ENCODE peak calls at places on chromosomes 6 and 20, in ten cellular contexts. One of them, this sample, is unnamed.
A peak's percentile ranks its signal among the peaks of the same experiment; 100 is the strongest.

GRCh38 chr20:58340853-58341252 is 31.3 kb downstream of the RAB22A start:
- DNase-seq in NCI-H1436: no peak
- DNase-seq in Kasumi-1: no peak
- DNase-seq in right atrium auricular region: no peak
- DNase-seq in psoas muscle: no peak
- DNase-seq in A549: peak; percentile 13
- DNase-seq in activated CD4-positive, CD25-positive, alpha-beta regulatory T cell: no peak
- DNase-seq in NAMALWA: no peak
- DNase-seq in stimulated activated CD8-positive, alpha-beta memory T cell treated with anti-CD3 and anti-CD28 coated beads, Interleukin-15, amount 100 ng/mL, for 24 hours: no peak
- DNase-seq in HTR-8/SVneo: peak; percentile 56
- DNase-seq in this sample: no peak

GRCh38 chr6:101290346-101290745 is 103.2 kb upstream of the GRIK2 start:
- DNase-seq in Kasumi-1: no peak
- DNase-seq in right atrium auricular region: no peak
- DNase-seq in HTR-8/SVneo: no peak
- DNase-seq in NCI-H1436: no peak
- DNase-seq in psoas muscle: no peak
- DNase-seq in NAMALWA: no peak
- DNase-seq in activated CD4-positive, CD25-positive, alpha-beta regulatory T cell: no peak
- DNase-seq in A549: no peak
- DNase-seq in stimulated activated CD8-positive, alpha-beta memory T cell treated with anti-CD3 and anti-CD28 coated beads, Interleukin-15, amount 100 ng/mL, for 24 hours: no peak
- DNase-seq in this sample: no peak

GRCh38 chr20:20743511-20744169 is 31.2 kb upstream of the RALGAPA2 start:
- DNase-seq in Kasumi-1: peak; percentile 82
- DNase-seq in HTR-8/SVneo: no peak
- DNase-seq in activated CD4-positive, CD25-positive, alpha-beta regulatory T cell: no peak
- DNase-seq in A549: no peak
- DNase-seq in stimulated activated CD8-positive, alpha-beta memory T cell treated with anti-CD3 and anti-CD28 coated beads, Interleukin-15, amount 100 ng/mL, for 24 hours: no peak
- DNase-seq in right atrium auricular region: peak; percentile 89
- DNase-seq in NCI-H1436: peak; percentile 39
- DNase-seq in NAMALWA: no peak
- DNase-seq in psoas muscle: peak; percentile 78
- DNase-seq in this sample: no peak

GRCh38 chr20:43948455-43948854 is 33.8 kb downstream of the TOX2 start:
- DNase-seq in HTR-8/SVneo: no peak
- DNase-seq in stimulated activated CD8-positive, alpha-beta memory T cell treated with anti-CD3 and anti-CD28 coated beads, Interleukin-15, amount 100 ng/mL, for 24 hours: no peak
- DNase-seq in Kasumi-1: no peak
- DNase-seq in A549: no peak
- DNase-seq in NCI-H1436: no peak
- DNase-seq in psoas muscle: no peak
- DNase-seq in activated CD4-positive, CD25-positive, alpha-beta regulatory T cell: no peak
- DNase-seq in right atrium auricular region: no peak
- DNase-seq in NAMALWA: no peak
- DNase-seq in this sample: peak; percentile 64

GRCh38 chr6:26075063-26075717 is 12.0 kb upstream of the HFE start:
- DNase-seq in A549: no peak
- DNase-seq in NAMALWA: no peak
- DNase-seq in stimulated activated CD8-positive, alpha-beta memory T cell treated with anti-CD3 and anti-CD28 coated beads, Interleukin-15, amount 100 ng/mL, for 24 hours: no peak
- DNase-seq in NCI-H1436: no peak
- DNase-seq in activated CD4-positive, CD25-positive, alpha-beta regulatory T cell: no peak
- DNase-seq in right atrium auricular region: no peak
- DNase-seq in psoas muscle: no peak
- DNase-seq in Kasumi-1: no peak
- DNase-seq in HTR-8/SVneo: no peak
- DNase-seq in this sample: no peak

GRCh38 chr20:56610098-56610497 is 19.0 kb upstream of the TFAP2C start:
- DNase-seq in HTR-8/SVneo: no peak
- DNase-seq in psoas muscle: no peak
- DNase-seq in stimulated activated CD8-positive, alpha-beta memory T cell treated with anti-CD3 and anti-CD28 coated beads, Interleukin-15, amount 100 ng/mL, for 24 hours: no peak
- DNase-seq in NCI-H1436: no peak
- DNase-seq in Kasumi-1: no peak
- DNase-seq in NAMALWA: no peak
- DNase-seq in activated CD4-positive, CD25-positive, alpha-beta regulatory T cell: no peak
- DNase-seq in A549: no peak
- DNase-seq in right atrium auricular region: no peak
- DNase-seq in this sample: no peak

GRCh38 chr6:56978530-56978929 is 23.6 kb downstream of the BEND6 start:
- DNase-seq in activated CD4-positive, CD25-positive, alpha-beta regulatory T cell: no peak
- DNase-seq in stimulated activated CD8-positive, alpha-beta memory T cell treated with anti-CD3 and anti-CD28 coated beads, Interleukin-15, amount 100 ng/mL, for 24 hours: no peak
- DNase-seq in NCI-H1436: no peak
- DNase-seq in right atrium auricular region: no peak
- DNase-seq in NAMALWA: no peak
- DNase-seq in HTR-8/SVneo: no peak
- DNase-seq in A549: no peak
- DNase-seq in psoas muscle: no peak
- DNase-seq in Kasumi-1: no peak
- DNase-seq in this sample: no peak

GRCh38 chr20:49284818-49285217 is 7.0 kb upstream of the ZNFX1 start:
- DNase-seq in stimulated activated CD8-positive, alpha-beta memory T cell treated with anti-CD3 and anti-CD28 coated beads, Interleukin-15, amount 100 ng/mL, for 24 hours: no peak
- DNase-seq in NCI-H1436: no peak
- DNase-seq in psoas muscle: no peak
- DNase-seq in A549: no peak
- DNase-seq in NAMALWA: peak; percentile 39
- DNase-seq in Kasumi-1: no peak
- DNase-seq in HTR-8/SVneo: no peak
- DNase-seq in right atrium auricular region: no peak
- DNase-seq in activated CD4-positive, CD25-positive, alpha-beta regulatory T cell: no peak
- DNase-seq in this sample: no peak

GRCh38 chr6:32968770-32969684 is 633 bp downstream of the BRD2 start:
- DNase-seq in NCI-H1436: peak; percentile 81
- DNase-seq in activated CD4-positive, CD25-positive, alpha-beta regulatory T cell: peak; percentile 76
- DNase-seq in stimulated activated CD8-positive, alpha-beta memory T cell treated with anti-CD3 and anti-CD28 coated beads, Interleukin-15, amount 100 ng/mL, for 24 hours: peak; percentile 65
- DNase-seq in NAMALWA: peak; percentile 94
- DNase-seq in HTR-8/SVneo: peak; percentile 69
- DNase-seq in psoas muscle: peak; percentile 77
- DNase-seq in A549: peak; percentile 85
- DNase-seq in Kasumi-1: peak; percentile 86
- DNase-seq in right atrium auricular region: peak; percentile 77
- DNase-seq in this sample: peak; percentile 96

GRCh38 chr6:83108378-83108777 is 40.9 kb downstream of the DOP1A start:
- DNase-seq in NCI-H1436: no peak
- DNase-seq in Kasumi-1: no peak
- DNase-seq in activated CD4-positive, CD25-positive, alpha-beta regulatory T cell: no peak
- DNase-seq in right atrium auricular region: no peak
- DNase-seq in stimulated activated CD8-positive, alpha-beta memory T cell treated with anti-CD3 and anti-CD28 coated beads, Interleukin-15, amount 100 ng/mL, for 24 hours: no peak
- DNase-seq in A549: no peak
- DNase-seq in HTR-8/SVneo: no peak
- DNase-seq in NAMALWA: no peak
- DNase-seq in psoas muscle: no peak
- DNase-seq in this sample: no peak

GRCh38 chr20:1664911-1665310 is 7.3 kb upstream of the SIRPG start:
- DNase-seq in psoas muscle: no peak
- DNase-seq in HTR-8/SVneo: no peak
- DNase-seq in right atrium auricular region: no peak
- DNase-seq in A549: no peak
- DNase-seq in activated CD4-positive, CD25-positive, alpha-beta regulatory T cell: peak; percentile 22
- DNase-seq in stimulated activated CD8-positive, alpha-beta memory T cell treated with anti-CD3 and anti-CD28 coated beads, Interleukin-15, amount 100 ng/mL, for 24 hours: no peak
- DNase-seq in NCI-H1436: no peak
- DNase-seq in NAMALWA: no peak
- DNase-seq in Kasumi-1: peak; percentile 65
- DNase-seq in this sample: no peak

GRCh38 chr6:104954091-104954797 is 2.7 kb upstream of the LIN28B start:
- DNase-seq in psoas muscle: no peak
- DNase-seq in activated CD4-positive, CD25-positive, alpha-beta regulatory T cell: no peak
- DNase-seq in Kasumi-1: no peak
- DNase-seq in A549: peak; percentile 17
- DNase-seq in NCI-H1436: no peak
- DNase-seq in NAMALWA: no peak
- DNase-seq in right atrium auricular region: no peak
- DNase-seq in HTR-8/SVneo: no peak
- DNase-seq in stimulated activated CD8-positive, alpha-beta memory T cell treated with anti-CD3 and anti-CD28 coated beads, Interleukin-15, amount 100 ng/mL, for 24 hours: no peak
- DNase-seq in this sample: no peak

GRCh38 chr20:22796465-22797077 is 212.2 kb upstream of the FOXA2 start:
- DNase-seq in HTR-8/SVneo: no peak
- DNase-seq in activated CD4-positive, CD25-positive, alpha-beta regulatory T cell: no peak
- DNase-seq in stimulated activated CD8-positive, alpha-beta memory T cell treated with anti-CD3 and anti-CD28 coated beads, Interleukin-15, amount 100 ng/mL, for 24 hours: no peak
- DNase-seq in NCI-H1436: no peak
- DNase-seq in A549: peak; percentile 41
- DNase-seq in NAMALWA: no peak
- DNase-seq in right atrium auricular region: no peak
- DNase-seq in Kasumi-1: no peak
- DNase-seq in psoas muscle: no peak
- DNase-seq in this sample: no peak

GRCh38 chr6:54206510-54206909 is 95.3 kb downstream of the MLIP start:
- DNase-seq in NAMALWA: no peak
- DNase-seq in Kasumi-1: no peak
- DNase-seq in A549: no peak
- DNase-seq in stimulated activated CD8-positive, alpha-beta memory T cell treated with anti-CD3 and anti-CD28 coated beads, Interleukin-15, amount 100 ng/mL, for 24 hours: no peak
- DNase-seq in right atrium auricular region: no peak
- DNase-seq in psoas muscle: no peak
- DNase-seq in HTR-8/SVneo: no peak
- DNase-seq in NCI-H1436: no peak
- DNase-seq in activated CD4-positive, CD25-positive, alpha-beta regulatory T cell: no peak
- DNase-seq in this sample: no peak

GRCh38 chr6:39314273-39314790 is at the start of gene KCNK17:
- DNase-seq in A549: no peak
- DNase-seq in NAMALWA: no peak
- DNase-seq in activated CD4-positive, CD25-positive, alpha-beta regulatory T cell: no peak
- DNase-seq in stimulated activated CD8-positive, alpha-beta memory T cell treated with anti-CD3 and anti-CD28 coated beads, Interleukin-15, amount 100 ng/mL, for 24 hours: no peak
- DNase-seq in HTR-8/SVneo: no peak
- DNase-seq in right atrium auricular region: no peak
- DNase-seq in psoas muscle: no peak
- DNase-seq in Kasumi-1: no peak
- DNase-seq in NCI-H1436: no peak
- DNase-seq in this sample: no peak

GRCh38 chr6:124970243-124970642 is 8.0 kb downstream of the RNF217 start:
- DNase-seq in activated CD4-positive, CD25-positive, alpha-beta regulatory T cell: no peak
- DNase-seq in A549: no peak
- DNase-seq in HTR-8/SVneo: no peak
- DNase-seq in stimulated activated CD8-positive, alpha-beta memory T cell treated with anti-CD3 and anti-CD28 coated beads, Interleukin-15, amount 100 ng/mL, for 24 hours: no peak
- DNase-seq in Kasumi-1: no peak
- DNase-seq in psoas muscle: no peak
- DNase-seq in right atrium auricular region: no peak
- DNase-seq in NCI-H1436: no peak
- DNase-seq in NAMALWA: no peak
- DNase-seq in this sample: no peak